ENCODE peak calls at places on chromosomes 5 and 9, in eight cellular contexts. One of them, this sample, is unnamed.

GRCh38 chr5:149632311-149633251 is 51.3 kb downstream of the ARHGEF37 start:
- DNase-seq in activated naive CD4-positive, alpha-beta T cell: no peak
- DNase-seq in T-cell: no peak
- DNase-seq in H9: no peak
- DNase-seq in GM23248: peak
- DNase-seq in epithelial cell of esophagus: peak
- DNase-seq in NCI-H1930: no peak
- DNase-seq in EH: peak
- DNase-seq in this sample: no peak

GRCh38 chr5:79845448-79846197 is 145.4 kb downstream of the MTX3 start:
- DNase-seq in H9: no peak
- DNase-seq in epithelial cell of esophagus: peak
- DNase-seq in T-cell: no peak
- DNase-seq in NCI-H1930: no peak
- DNase-seq in GM23248: peak
- DNase-seq in activated naive CD4-positive, alpha-beta T cell: no peak
- DNase-seq in EH: peak
- DNase-seq in this sample: no peak

GRCh38 chr9:134759001-134759607 is 117.5 kb downstream of the COL5A1 start:
- DNase-seq in EH: peak
- DNase-seq in epithelial cell of esophagus: no peak
- DNase-seq in NCI-H1930: no peak
- DNase-seq in H9: no peak
- DNase-seq in T-cell: no peak
- DNase-seq in activated naive CD4-positive, alpha-beta T cell: no peak
- DNase-seq in GM23248: peak
- DNase-seq in this sample: no peak

GRCh38 chr5:17412760-17413671 is 85.0 kb upstream of the TAF11L2 start:
- DNase-seq in T-cell: no peak
- DNase-seq in H9: no peak
- DNase-seq in NCI-H1930: no peak
- DNase-seq in activated naive CD4-positive, alpha-beta T cell: no peak
- DNase-seq in epithelial cell of esophagus: peak
- DNase-seq in GM23248: no peak
- DNase-seq in EH: no peak
- DNase-seq in this sample: no peak

GRCh38 chr5:137733922-137734695 is 1.8 kb downstream of the KLHL3 start:
- DNase-seq in H9: no peak
- DNase-seq in GM23248: peak
- DNase-seq in T-cell: no peak
- DNase-seq in EH: peak
- DNase-seq in activated naive CD4-positive, alpha-beta T cell: no peak
- DNase-seq in epithelial cell of esophagus: peak
- DNase-seq in NCI-H1930: no peak
- DNase-seq in this sample: no peak

GRCh38 chr5:126267435-126267834 is 155.8 kb upstream of the GRAMD2B start:
- DNase-seq in EH: no peak
- DNase-seq in H9: no peak
- DNase-seq in activated naive CD4-positive, alpha-beta T cell: no peak
- DNase-seq in NCI-H1930: no peak
- DNase-seq in T-cell: no peak
- DNase-seq in GM23248: no peak
- DNase-seq in epithelial cell of esophagus: peak
- DNase-seq in this sample: no peak

GRCh38 chr5:41831155-41831554 is 39.1 kb downstream of the OXCT1 start:
- DNase-seq in EH: no peak
- DNase-seq in epithelial cell of esophagus: no peak
- DNase-seq in activated naive CD4-positive, alpha-beta T cell: no peak
- DNase-seq in GM23248: no peak
- DNase-seq in T-cell: no peak
- DNase-seq in NCI-H1930: no peak
- DNase-seq in H9: no peak
- DNase-seq in this sample: no peak

GRCh38 chr5:179266291-179267070 is 78.8 kb downstream of the ADAMTS2 start:
- DNase-seq in activated naive CD4-positive, alpha-beta T cell: no peak
- DNase-seq in GM23248: peak
- DNase-seq in NCI-H1930: no peak
- DNase-seq in H9: no peak
- DNase-seq in epithelial cell of esophagus: no peak
- DNase-seq in T-cell: no peak
- DNase-seq in EH: peak
- DNase-seq in this sample: no peak

GRCh38 chr5:963673-964531 is 44.7 kb upstream of the NKD2 start:
- DNase-seq in NCI-H1930: no peak
- DNase-seq in GM23248: peak
- DNase-seq in epithelial cell of esophagus: no peak
- DNase-seq in H9: no peak
- DNase-seq in EH: peak
- DNase-seq in T-cell: peak
- DNase-seq in activated naive CD4-positive, alpha-beta T cell: peak
- DNase-seq in this sample: no peak

GRCh38 chr5:93296338-93296737 is 284.7 kb downstream of the NR2F1-AS1 start:
- DNase-seq in NCI-H1930: no peak
- DNase-seq in H9: no peak
- DNase-seq in activated naive CD4-positive, alpha-beta T cell: no peak
- DNase-seq in EH: peak
- DNase-seq in T-cell: no peak
- DNase-seq in epithelial cell of esophagus: peak
- DNase-seq in GM23248: peak
- DNase-seq in this sample: no peak

GRCh38 chr5:103800728-103801127 is 238.1 kb upstream of the NUDT12 start:
- DNase-seq in epithelial cell of esophagus: peak
- DNase-seq in T-cell: no peak
- DNase-seq in NCI-H1930: no peak
- DNase-seq in EH: peak
- DNase-seq in activated naive CD4-positive, alpha-beta T cell: no peak
- DNase-seq in GM23248: no peak
- DNase-seq in H9: no peak
- DNase-seq in this sample: no peak

GRCh38 chr5:21452429-21452828 is 1400.7 kb downstream of the CDH12 start:
- DNase-seq in H9: no peak
- DNase-seq in T-cell: no peak
- DNase-seq in NCI-H1930: no peak
- DNase-seq in activated naive CD4-positive, alpha-beta T cell: no peak
- DNase-seq in GM23248: peak
- DNase-seq in epithelial cell of esophagus: no peak
- DNase-seq in EH: peak
- DNase-seq in this sample: no peak

GRCh38 chr9:98590115-98590514 is 118.6 kb downstream of the GABBR2 start:
- DNase-seq in GM23248: no peak
- DNase-seq in activated naive CD4-positive, alpha-beta T cell: no peak
- DNase-seq in epithelial cell of esophagus: no peak
- DNase-seq in EH: no peak
- DNase-seq in T-cell: no peak
- DNase-seq in NCI-H1930: no peak
- DNase-seq in H9: no peak
- DNase-seq in this sample: no peak

GRCh38 chr5:150066436-150066835 is 19.9 kb downstream of the CSF1R start:
- DNase-seq in epithelial cell of esophagus: no peak
- DNase-seq in H9: no peak
- DNase-seq in T-cell: no peak
- DNase-seq in activated naive CD4-positive, alpha-beta T cell: no peak
- DNase-seq in GM23248: no peak
- DNase-seq in EH: no peak
- DNase-seq in NCI-H1930: no peak
- DNase-seq in this sample: no peak

This sample was measured in naive thymus-derived CD8-positive, alpha-beta T cell.